ENCODE peak calls at places on chromosomes 13 and 19, in eight cellular contexts. T is BJ, U is endothelial cell, M is GM20000, R is AG09309, J is upper lobe of right lung, O is pancreas, E is breast epithelium. B is an unnamed sample.

GRCh38 chr13:97855570-97855970 is 97.9 kb upstream of the IPO5 start:
- DNase-seq in T (peak; percentile 40), E (no peak), J (no peak), U (peak; percentile 38), M (peak; percentile 49), R (peak; percentile 78), O (no peak), B (no peak)

GRCh38 chr19:3096267-3096901 is 2.2 kb downstream of the GNA11 start:
- DNase-seq in T (no peak), R (no peak), E (no peak), M (no peak), O (peak; percentile 68), J (peak; percentile 56), U (no peak), B (peak; percentile 80)

GRCh38 chr13:29958476-29958875 is 108.1 kb upstream of the UBL3 start:
- DNase-seq in E (no peak), O (no peak), U (no peak), J (no peak), T (no peak), M (no peak), R (no peak), B (no peak)

GRCh38 chr13:90519157-90519556 is 828.3 kb upstream of the MIR17HG start:
- DNase-seq in E (no peak), M (no peak), O (no peak), J (no peak), R (no peak), T (no peak), U (no peak), B (no peak)

GRCh38 chr19:47331931-47332547 is at the start of gene C5AR2:
- DNase-seq in R (peak; percentile 7), U (no peak), M (no peak), J (no peak), T (no peak), O (no peak), E (no peak), B (no peak)

GRCh38 chr13:23450340-23451046 is 17.0 kb upstream of the SACS start:
- DNase-seq in J (no peak), T (no peak), M (no peak), U (no peak), E (no peak), R (no peak), O (no peak), B (peak; percentile 6)

GRCh38 chr13:95471960-95472359 is 80.6 kb upstream of the CLDN10 start:
- DNase-seq in O (no peak), E (no peak), J (no peak), R (no peak), M (peak; percentile 25), U (no peak), T (no peak), B (no peak)

GRCh38 chr19:43540381-43540780 is 7.4 kb downstream of the ZNF575 start:
- DNase-seq in E (no peak), R (no peak), T (no peak), O (no peak), J (no peak), U (no peak), M (no peak), B (no peak)

DNA sequence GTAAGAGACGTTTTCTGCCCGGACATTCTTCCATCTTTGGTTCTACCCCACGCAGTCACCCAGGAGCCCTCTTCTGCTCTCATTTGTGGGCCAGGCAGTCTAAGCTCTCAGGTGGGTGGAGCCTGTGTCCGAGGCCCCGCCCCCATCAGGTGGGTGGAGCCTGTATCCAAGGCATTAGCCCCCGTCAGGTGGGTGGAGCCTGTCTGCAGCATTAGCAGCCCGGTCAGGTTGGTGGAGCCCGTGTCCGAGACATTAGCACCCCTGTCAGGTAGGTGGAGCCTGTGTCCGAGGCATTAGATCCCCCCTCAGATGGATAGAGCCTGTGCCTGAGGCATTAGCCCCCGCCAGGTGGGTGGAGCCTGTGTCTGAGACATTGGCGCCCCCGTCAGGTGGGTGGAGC is 45.5 kb upstream of the C13orf46 start:
- DNase-seq in T (no peak), R (no peak), J (no peak), M (no peak), U (peak; percentile 35), O (no peak), E (no peak), B (no peak)
- TF ChIP-seq CTCF in T (no peak), R (no peak), J (no peak), M (no peak), U (no peak), O (no peak), E (no peak), B (no peak)

GRCh38 chr19:33306191-33306590 is 3.9 kb upstream of the CEBPA start:
- DNase-seq in E (no peak), O (no peak), M (no peak), J (no peak), T (no peak), R (no peak), U (no peak), B (no peak)

GRCh38 chr19:33303791-33304759 is 1.7 kb upstream of the CEBPA start:
- DNase-seq in J (peak; percentile 79), E (peak; percentile 20), U (no peak), M (peak; percentile 34), O (no peak), R (no peak), T (no peak), B (no peak)

GRCh38 chr19:33306853-33307792 is 4.8 kb upstream of the CEBPA start:
- DNase-seq in E (no peak), O (peak; percentile 78), J (no peak), U (no peak), T (no peak), R (no peak), M (no peak), B (no peak)

GRCh38 chr19:33302974-33303790 is 848 bp upstream of the CEBPA start:
- DNase-seq in O (peak; percentile 88), T (no peak), J (peak; percentile 86), U (peak; percentile 71), R (no peak), E (peak; percentile 16), M (peak; percentile 71), B (no peak)

DNA sequence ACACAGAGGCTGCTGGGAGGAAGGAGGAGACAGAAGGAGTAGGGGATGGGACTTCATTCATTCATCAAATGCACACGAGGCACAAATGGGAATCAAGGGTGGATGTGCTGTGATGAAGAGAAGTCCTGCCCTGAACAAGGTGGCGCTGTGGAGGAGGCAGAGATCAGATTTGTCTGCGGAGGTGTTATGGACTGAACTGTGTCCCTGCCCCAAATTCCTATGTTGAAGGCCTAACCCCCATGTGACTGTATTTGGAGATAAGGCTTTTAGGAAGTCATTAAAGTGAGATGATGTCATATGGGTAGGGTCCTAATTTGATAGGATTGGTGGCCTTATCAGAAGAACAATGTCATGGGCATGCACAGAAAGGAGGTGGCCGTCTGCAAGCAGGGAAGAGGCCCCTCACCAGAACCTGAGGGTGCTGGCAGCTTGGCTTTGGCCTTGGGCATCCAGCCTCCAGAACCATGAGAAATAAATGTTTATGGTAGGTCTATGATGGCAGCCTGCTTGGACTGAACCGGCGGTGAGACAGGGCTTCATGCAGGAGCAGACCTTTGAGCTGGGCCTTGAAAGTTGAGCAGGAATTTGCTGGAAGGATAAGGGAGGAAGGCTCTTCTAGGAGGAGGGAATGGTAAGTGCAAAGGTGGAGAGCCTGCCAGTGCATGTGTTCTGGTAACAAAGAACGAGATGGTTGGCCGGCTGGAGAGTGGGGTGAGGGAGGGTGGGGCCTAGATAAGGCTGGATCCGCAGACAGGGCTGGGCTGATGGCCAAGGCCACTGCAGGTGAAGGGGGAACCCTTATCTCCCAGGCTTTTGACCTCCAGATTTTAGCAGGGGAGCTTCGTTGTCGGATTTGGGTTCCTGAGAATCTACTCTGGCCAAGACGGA is 2.7 kb upstream of the CEBPA start:
- DNase-seq in M (peak; percentile 9), U (no peak), O (no peak), T (no peak), E (no peak), R (no peak), J (peak; percentile 83), B (no peak)
- TF ChIP-seq CTCF in M (no peak), U (no peak), O (no peak), T (no peak), E (no peak), R (no peak), J (no peak), B (no peak)

DNA sequence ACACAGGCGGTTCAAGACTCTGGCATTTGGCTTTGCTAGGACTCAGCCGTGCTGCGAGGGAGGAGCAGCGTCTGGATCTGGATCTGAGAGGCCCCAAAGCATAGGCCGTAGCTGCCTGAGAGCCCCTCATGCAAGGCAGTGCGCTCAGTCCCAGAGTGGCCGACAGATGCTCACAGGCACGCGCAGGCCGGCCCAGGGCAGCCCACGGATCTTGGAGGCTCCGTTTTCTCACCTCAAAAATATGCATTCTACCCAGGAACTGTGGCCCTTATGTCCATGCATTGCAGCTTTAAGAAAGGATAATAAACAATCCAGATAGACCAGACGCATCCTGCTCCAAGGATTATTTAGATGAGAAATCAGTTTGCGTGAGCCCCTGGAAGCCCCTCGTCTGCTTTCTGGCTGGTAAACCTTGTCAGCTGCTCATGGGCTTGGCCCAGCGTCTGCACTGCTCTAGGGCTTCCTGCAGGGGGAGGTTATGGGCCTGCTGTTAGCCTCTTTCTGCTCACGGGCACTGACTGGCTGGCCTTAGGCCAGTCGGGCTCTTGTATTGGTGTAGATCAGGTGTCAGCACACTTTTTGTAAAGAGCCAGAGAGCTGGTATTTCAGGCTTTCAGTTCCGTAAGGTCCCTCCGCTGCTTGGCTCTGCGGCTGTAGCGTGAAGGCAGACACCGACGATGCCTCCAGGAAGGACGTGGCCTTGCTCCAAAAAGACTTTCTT is 24.2 kb downstream of the TEX29 start:
- DNase-seq in U (peak; percentile 68), O (no peak), E (no peak), R (no peak), T (no peak), J (peak; percentile 89), M (no peak), B (peak; percentile 77)
- TF ChIP-seq CTCF in U (peak; percentile 50), O (no peak), E (no peak), R (peak; percentile 44), T (peak; percentile 70), J (peak; percentile 45), M (no peak), B (peak; percentile 21)

DNA sequence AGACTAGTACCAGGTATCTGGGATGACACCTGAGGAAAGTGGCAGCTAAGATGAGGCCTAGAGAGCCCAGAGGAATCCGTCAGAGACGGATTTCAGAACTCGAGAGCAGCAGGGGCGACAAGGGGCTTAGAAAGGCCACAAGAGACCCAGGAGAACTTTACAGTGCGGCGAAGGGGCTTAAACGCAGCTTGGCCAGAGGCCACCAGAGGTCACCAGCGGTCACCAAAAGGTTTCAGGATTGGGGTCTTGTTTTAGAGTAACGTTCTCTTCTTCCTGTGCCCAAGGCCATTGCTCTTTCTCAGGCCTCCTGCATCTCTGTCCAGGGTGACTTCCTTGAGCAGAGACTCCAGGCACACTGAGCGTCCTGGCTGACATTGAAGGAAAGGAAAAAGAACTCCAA is 2.2 kb downstream of the ZSCAN22 start:
- DNase-seq in M (no peak), T (no peak), J (no peak), U (peak; percentile 56), E (no peak), R (no peak), O (no peak), B (no peak)
- TF ChIP-seq CTCF in M (no peak), T (no peak), J (peak; percentile 12), U (no peak), E (no peak), R (no peak), O (no peak), B (peak; percentile 13)